ENCODE peak calls at places on chromosomes 6 and 20, in four cellular contexts. One of them, this sample, is unnamed.

GRCh38 chr6:105384004-105384403 is 18.9 kb downstream of the PREP start:
- DNase-seq in activated T-helper 1 cell treated with Interleukin-2 at 50 U/mL for 16 hours: no peak
- DNase-seq in AG09309: no peak
- DNase-seq in Kasumi-1: no peak
- DNase-seq in this sample: no peak

GRCh38 chr6:3355358-3356055 is 96.8 kb downstream of the PSMG4 start:
- DNase-seq in activated T-helper 1 cell treated with Interleukin-2 at 50 U/mL for 16 hours: no peak
- DNase-seq in AG09309: no peak
- DNase-seq in Kasumi-1: no peak
- DNase-seq in this sample: no peak

GRCh38 chr6:77972334-77972733 is 319.5 kb downstream of the MEI4 start:
- DNase-seq in activated T-helper 1 cell treated with Interleukin-2 at 50 U/mL for 16 hours: no peak
- DNase-seq in AG09309: no peak
- DNase-seq in Kasumi-1: no peak
- DNase-seq in this sample: no peak

GRCh38 chr6:44036699-44037101 is 90.6 kb downstream of the MRPL14 start:
- DNase-seq in activated T-helper 1 cell treated with Interleukin-2 at 50 U/mL for 16 hours: no peak
- DNase-seq in AG09309: no peak
- DNase-seq in Kasumi-1: peak
- DNase-seq in this sample: no peak

GRCh38 chr6:125747589-125748533 is 1.6 kb upstream of the HEY2 start:
- DNase-seq in activated T-helper 1 cell treated with Interleukin-2 at 50 U/mL for 16 hours: no peak
- DNase-seq in AG09309: no peak
- DNase-seq in Kasumi-1: peak
- DNase-seq in this sample: peak

GRCh38 chr20:37384683-37385174 is 38.8 kb downstream of the SRC start:
- DNase-seq in activated T-helper 1 cell treated with Interleukin-2 at 50 U/mL for 16 hours: peak
- DNase-seq in AG09309: no peak
- DNase-seq in Kasumi-1: peak
- DNase-seq in this sample: peak

GRCh38 chr6:37693079-37693478 is 4.6 kb downstream of the MDGA1 start:
- DNase-seq in activated T-helper 1 cell treated with Interleukin-2 at 50 U/mL for 16 hours: no peak
- DNase-seq in AG09309: no peak
- DNase-seq in Kasumi-1: no peak
- DNase-seq in this sample: no peak

GRCh38 chr6:42443312-42444075 is 8.2 kb downstream of the TRERF1 start:
- DNase-seq in activated T-helper 1 cell treated with Interleukin-2 at 50 U/mL for 16 hours: no peak
- DNase-seq in AG09309: no peak
- DNase-seq in Kasumi-1: no peak
- DNase-seq in this sample: no peak

GRCh38 chr6:36297511-36297910 is 27.7 kb downstream of the PNPLA1 start:
- DNase-seq in activated T-helper 1 cell treated with Interleukin-2 at 50 U/mL for 16 hours: no peak
- DNase-seq in AG09309: no peak
- DNase-seq in Kasumi-1: no peak
- DNase-seq in this sample: no peak

GRCh38 chr6:108781419-108782110 is 66.7 kb upstream of the ARMC2 start:
- DNase-seq in activated T-helper 1 cell treated with Interleukin-2 at 50 U/mL for 16 hours: no peak
- DNase-seq in AG09309: no peak
- DNase-seq in Kasumi-1: no peak
- DNase-seq in this sample: no peak

GRCh38 chr6:42342011-42342553 is 109.6 kb downstream of the TRERF1 start:
- DNase-seq in activated T-helper 1 cell treated with Interleukin-2 at 50 U/mL for 16 hours: no peak
- DNase-seq in AG09309: no peak
- DNase-seq in Kasumi-1: no peak
- DNase-seq in this sample: no peak

GRCh38 chr20:51404297-51405060 is 138.0 kb downstream of the NFATC2 start:
- DNase-seq in activated T-helper 1 cell treated with Interleukin-2 at 50 U/mL for 16 hours: peak
- DNase-seq in AG09309: no peak
- DNase-seq in Kasumi-1: no peak
- DNase-seq in this sample: no peak

GRCh38 chr20:21701171-21701876 is 4.1 kb upstream of the PAX1 start:
- DNase-seq in activated T-helper 1 cell treated with Interleukin-2 at 50 U/mL for 16 hours: no peak
- DNase-seq in AG09309: no peak
- DNase-seq in Kasumi-1: no peak
- DNase-seq in this sample: no peak

GRCh38 chr20:11267131-11267761 is 593.4 kb upstream of the JAG1 start:
- DNase-seq in activated T-helper 1 cell treated with Interleukin-2 at 50 U/mL for 16 hours: no peak
- DNase-seq in AG09309: peak
- DNase-seq in Kasumi-1: peak
- DNase-seq in this sample: no peak

GRCh38 chr6:41966961-41967311 is 25.3 kb upstream of the CCND3 start:
- DNase-seq in activated T-helper 1 cell treated with Interleukin-2 at 50 U/mL for 16 hours: no peak
- DNase-seq in AG09309: no peak
- DNase-seq in Kasumi-1: no peak
- DNase-seq in this sample: no peak

GRCh38 chr6:28747631-28748157 is 176.1 kb downstream of the TRIM27 start:
- DNase-seq in activated T-helper 1 cell treated with Interleukin-2 at 50 U/mL for 16 hours: no peak
- DNase-seq in AG09309: no peak
- DNase-seq in Kasumi-1: no peak
- DNase-seq in this sample: peak

GRCh38 chr6:13916230-13916944 is 8.4 kb upstream of the RNF182 start:
- DNase-seq in activated T-helper 1 cell treated with Interleukin-2 at 50 U/mL for 16 hours: no peak
- DNase-seq in AG09309: no peak
- DNase-seq in Kasumi-1: no peak
- DNase-seq in this sample: no peak

GRCh38 chr20:63103402-63104311 is 96.9 kb upstream of the BHLHE23 start:
- DNase-seq in activated T-helper 1 cell treated with Interleukin-2 at 50 U/mL for 16 hours: no peak
- DNase-seq in AG09309: no peak
- DNase-seq in Kasumi-1: no peak
- DNase-seq in this sample: peak

GRCh38 chr20:36274248-36274841 is 31.8 kb upstream of the DLGAP4 start:
- DNase-seq in activated T-helper 1 cell treated with Interleukin-2 at 50 U/mL for 16 hours: no peak
- DNase-seq in AG09309: no peak
- DNase-seq in Kasumi-1: no peak
- DNase-seq in this sample: no peak

GRCh38 chr20:15241696-15242095 is 904.3 kb upstream of the FLRT3 start:
- DNase-seq in activated T-helper 1 cell treated with Interleukin-2 at 50 U/mL for 16 hours: no peak
- DNase-seq in AG09309: no peak
- DNase-seq in Kasumi-1: no peak
- DNase-seq in this sample: no peak

GRCh38 chr6:157461000-157461915 is 80.3 kb downstream of the ZDHHC14 start:
- DNase-seq in activated T-helper 1 cell treated with Interleukin-2 at 50 U/mL for 16 hours: no peak
- DNase-seq in AG09309: no peak
- DNase-seq in Kasumi-1: peak
- DNase-seq in this sample: no peak

GRCh38 chr20:881051-881820 is 34.9 kb downstream of the ANGPT4 start:
- DNase-seq in activated T-helper 1 cell treated with Interleukin-2 at 50 U/mL for 16 hours: no peak
- DNase-seq in AG09309: peak
- DNase-seq in Kasumi-1: peak
- DNase-seq in this sample: no peak

GRCh38 chr6:50602191-50602810 is 111.0 kb upstream of the TFAP2D start:
- DNase-seq in activated T-helper 1 cell treated with Interleukin-2 at 50 U/mL for 16 hours: no peak
- DNase-seq in AG09309: no peak
- DNase-seq in Kasumi-1: peak
- DNase-seq in this sample: no peak

GRCh38 chr20:36830791-36831691 is 44.9 kb upstream of the TLDC2 start:
- DNase-seq in activated T-helper 1 cell treated with Interleukin-2 at 50 U/mL for 16 hours: no peak
- DNase-seq in AG09309: peak
- DNase-seq in Kasumi-1: no peak
- DNase-seq in this sample: no peak

GRCh38 chr6:4575724-4576123 is 200.5 kb upstream of the CDYL start:
- DNase-seq in activated T-helper 1 cell treated with Interleukin-2 at 50 U/mL for 16 hours: no peak
- DNase-seq in AG09309: no peak
- DNase-seq in Kasumi-1: no peak
- DNase-seq in this sample: no peak

GRCh38 chr6:89985744-89986493 is 91.7 kb downstream of the GJA10 start:
- DNase-seq in activated T-helper 1 cell treated with Interleukin-2 at 50 U/mL for 16 hours: no peak
- DNase-seq in AG09309: peak
- DNase-seq in Kasumi-1: no peak
- DNase-seq in this sample: peak

GRCh38 chr6:157946053-157946617 is 35.5 kb upstream of the SYNJ2 start:
- DNase-seq in activated T-helper 1 cell treated with Interleukin-2 at 50 U/mL for 16 hours: no peak
- DNase-seq in AG09309: no peak
- DNase-seq in Kasumi-1: no peak
- DNase-seq in this sample: no peak

GRCh38 chr6:166005846-166006592 is 161.6 kb downstream of the TBXT start:
- DNase-seq in activated T-helper 1 cell treated with Interleukin-2 at 50 U/mL for 16 hours: no peak
- DNase-seq in AG09309: no peak
- DNase-seq in Kasumi-1: no peak
- DNase-seq in this sample: peak

GRCh38 chr20:17889226-17889625 is 79.4 kb downstream of the SNX5 start:
- DNase-seq in activated T-helper 1 cell treated with Interleukin-2 at 50 U/mL for 16 hours: no peak
- DNase-seq in AG09309: no peak
- DNase-seq in Kasumi-1: no peak
- DNase-seq in this sample: no peak

GRCh38 chr20:47701612-47702011 is 83.7 kb downstream of the SULF2 start:
- DNase-seq in activated T-helper 1 cell treated with Interleukin-2 at 50 U/mL for 16 hours: no peak
- DNase-seq in AG09309: peak
- DNase-seq in Kasumi-1: no peak
- DNase-seq in this sample: no peak

GRCh38 chr6:169340395-169340794 is 86.7 kb upstream of the THBS2 start:
- DNase-seq in activated T-helper 1 cell treated with Interleukin-2 at 50 U/mL for 16 hours: no peak
- DNase-seq in AG09309: no peak
- DNase-seq in Kasumi-1: no peak
- DNase-seq in this sample: no peak

GRCh38 chr20:46520976-46521579 is 7.7 kb upstream of the ZNF334 start:
- DNase-seq in activated T-helper 1 cell treated with Interleukin-2 at 50 U/mL for 16 hours: no peak
- DNase-seq in AG09309: peak
- DNase-seq in Kasumi-1: peak
- DNase-seq in this sample: peak

GRCh38 chr6:146851837-146852236 is 253.1 kb downstream of the ADGB start:
- DNase-seq in activated T-helper 1 cell treated with Interleukin-2 at 50 U/mL for 16 hours: no peak
- DNase-seq in AG09309: peak
- DNase-seq in Kasumi-1: no peak
- DNase-seq in this sample: no peak